ENCODE peak calls at places on chromosomes 6 and 20, in five cellular contexts. P is effector CD8-positive, alpha-beta T cell; K is HTR-8/SVneo; Z is uterus; X is NCI-H1417. Y is an unnamed sample.

GRCh38 chr20:2303693-2304092 is 7.9 kb downstream of the TGM3 start:
- DNase-seq in P (no peak), K (no peak), X (no peak), Z (no peak), Y (no peak)

GRCh38 chr6:36805107-36805797 is 34.0 kb downstream of the CPNE5 start:
- DNase-seq in Z (no peak), X (no peak), K (no peak), P (no peak), Y (no peak)

GRCh38 chr6:160349837-160350236 is 1.7 kb downstream of the SLC22A3 start:
- DNase-seq in P (no peak), Z (no peak), K (no peak), X (no peak), Y (no peak)

GRCh38 chr20:63095718-63096654 is 89.2 kb upstream of the BHLHE23 start:
- DNase-seq in X (no peak), Z (peak), P (no peak), K (no peak), Y (no peak)

GRCh38 chr20:51339721-51340450 is 202.6 kb downstream of the NFATC2 start:
- DNase-seq in P (no peak), Z (no peak), K (no peak), X (peak), Y (no peak)

GRCh38 chr6:111761783-111762312 is 111.4 kb downstream of the FYN start:
- DNase-seq in K (no peak), X (no peak), Z (no peak), P (peak), Y (no peak)

GRCh38 chr20:44532981-44533331 is 11.1 kb upstream of the SERINC3 start:
- DNase-seq in K (no peak), Z (no peak), X (no peak), P (peak), Y (no peak)

GRCh38 chr20:61115627-61116026 is 136.4 kb upstream of the CDH4 start:
- DNase-seq in K (no peak), P (no peak), Z (no peak), X (peak), Y (no peak)

GRCh38 chr6:19472168-19472567 is 365.0 kb upstream of the ID4 start:
- DNase-seq in Z (no peak), P (no peak), X (no peak), K (peak), Y (no peak)

GRCh38 chr6:4280721-4281120 is 145.3 kb upstream of the ECI2 start:
- DNase-seq in Z (no peak), X (no peak), K (peak), P (no peak), Y (no peak)

GRCh38 chr6:72769459-72770125 is 147.7 kb downstream of the KCNQ5 start:
- DNase-seq in K (no peak), X (no peak), Z (no peak), P (no peak), Y (no peak)

GRCh38 chr20:36275011-36275410 is 31.1 kb upstream of the DLGAP4 start:
- DNase-seq in Z (no peak), K (no peak), P (no peak), X (no peak), Y (no peak)

GRCh38 chr20:46051556-46052323 is 22.7 kb downstream of the SLC12A5 start:
- DNase-seq in X (peak), P (no peak), Z (no peak), K (peak), Y (no peak)

GRCh38 chr6:163588211-163588919 is 173.8 kb downstream of the QKI start:
- DNase-seq in P (no peak), K (no peak), Z (no peak), X (no peak), Y (no peak)

GRCh38 chr6:143410859-143411270 is 39.6 kb downstream of the ADAT2 start:
- DNase-seq in X (no peak), P (no peak), Z (no peak), K (peak), Y (no peak)

GRCh38 chr6:3911130-3911529 is 62.0 kb downstream of the FAM50B start:
- DNase-seq in K (no peak), X (no peak), P (no peak), Z (peak), Y (no peak)

GRCh38 chr6:104130343-104130742 is 729.4 kb downstream of the HACE1 start:
- DNase-seq in P (no peak), Z (no peak), K (no peak), X (no peak), Y (no peak)